ENCODE peak calls at places on chromosomes 4 and X, in four cellular contexts. G is HCT116, Y is K562, L is H1. Z is an unnamed sample.

GRCh38 chr4:83124079-83124780 is 9.7 kb upstream of the PLAC8 start:
- DNase-seq in Y (no peak), G (no peak), L (no peak), Z (no peak)

GRCh38 chr4:94409375-94409679 is 42.4 kb upstream of the PDLIM5 start:
- DNase-seq in Y (no peak), G (no peak), L (no peak), Z (no peak)

GRCh38 chrX:53421125-53421524 is 1.3 kb downstream of the SMC1A start:
- DNase-seq in G (no peak), Y (no peak), L (no peak), Z (no peak)

GRCh38 chrX:20521245-20521644 is 254.5 kb upstream of the RPS6KA3 start:
- DNase-seq in G (no peak), Y (no peak), L (no peak), Z (no peak)

GRCh38 chr4:63296773-63297172 is 1112.5 kb downstream of the TECRL start:
- DNase-seq in G (no peak), Y (no peak), L (no peak), Z (peak; percentile 4)

GRCh38 chrX:50456712-50457484 is 13.7 kb downstream of the DGKK start:
- DNase-seq in L (no peak), G (no peak), Y (no peak), Z (no peak)

GRCh38 chrX:24767557-24767956 is 73.8 kb downstream of the POLA1 start:
- DNase-seq in Y (no peak), L (no peak), G (no peak), Z (no peak)

GRCh38 chr4:65007841-65008439 is 598.7 kb upstream of the TECRL start:
- DNase-seq in G (peak; percentile 13), L (no peak), Y (peak; percentile 27), Z (peak; percentile 47)

GRCh38 chrX:15405846-15406245 is 21.6 kb upstream of the VEGFD start:
- DNase-seq in Y (no peak), L (no peak), G (no peak), Z (no peak)

GRCh38 chrX:104806346-104806745 is 240.3 kb downstream of the IL1RAPL2 start:
- DNase-seq in L (no peak), Y (no peak), G (no peak), Z (no peak)

GRCh38 chr4:41976775-41977516 is 4.6 kb upstream of the DCAF4L1 start:
- DNase-seq in Y (no peak), L (no peak), G (no peak), Z (no peak)

GRCh38 chr4:2441393-2442174 is 22.8 kb downstream of the CFAP99 start:
- DNase-seq in L (peak; percentile 86), Y (peak; percentile 96), G (peak; percentile 85), Z (peak; percentile 80)

GRCh38 chr4:137659431-137659830 is 127.1 kb upstream of the PCDH18 start:
- DNase-seq in Y (no peak), G (no peak), L (no peak), Z (no peak)

GRCh38 chrX:112513154-112513553 is 166.6 kb downstream of the LHFPL1 start:
- DNase-seq in L (no peak), Y (no peak), G (no peak), Z (no peak)

GRCh38 chr4:169612869-169613859 is 781 bp upstream of the NEK1 start:
- DNase-seq in Y (peak; percentile 33), L (peak; percentile 41), G (peak; percentile 68), Z (peak; percentile 70)

GRCh38 chr4:168496834-168497233 is at the start of gene PALLD:
- DNase-seq in L (no peak), G (no peak), Y (no peak), Z (no peak)

GRCh38 chrX:38699116-38699515 is 102.1 kb upstream of the MID1IP1 start:
- DNase-seq in G (no peak), Y (no peak), L (no peak), Z (no peak)

DNA sequence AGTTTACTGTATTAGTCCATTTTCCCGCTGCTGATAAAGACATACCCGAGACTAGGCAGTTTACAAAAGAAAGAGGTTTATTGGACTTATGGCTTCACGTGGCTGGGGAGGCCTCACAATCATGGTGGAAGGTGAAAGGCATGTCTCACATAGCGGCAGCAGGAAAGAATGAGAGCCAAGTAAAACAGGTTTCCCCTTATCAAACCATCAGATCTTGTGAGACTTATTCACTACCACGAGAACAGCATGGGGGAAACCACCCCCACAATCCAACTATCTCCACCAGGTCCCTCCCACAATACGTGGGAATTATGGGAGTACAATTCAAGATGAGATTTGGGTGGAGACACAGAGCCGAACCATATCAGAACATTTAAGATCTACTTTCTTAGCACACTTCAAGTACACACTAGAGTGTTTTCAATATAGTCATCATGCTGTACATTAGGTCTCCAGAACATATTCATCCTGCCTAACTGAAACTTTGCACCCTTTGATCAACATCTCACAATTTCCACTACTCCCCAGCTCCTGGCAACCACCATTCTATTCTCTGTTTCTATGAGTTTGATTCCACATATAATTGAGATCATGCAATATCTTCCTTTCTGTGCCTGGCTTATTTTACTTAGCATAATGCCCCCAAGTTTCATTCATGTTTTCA is 341.0 kb downstream of the ARHGAP24 start:
- DNase-seq in Y (no peak), L (no peak), G (no peak), Z (no peak)
- H3K4me3 ChIP-seq in Y (no peak overlapping the region), L (no peak overlapping the region), G (no peak overlapping the region), Z (no peak overlapping the region)

DNA sequence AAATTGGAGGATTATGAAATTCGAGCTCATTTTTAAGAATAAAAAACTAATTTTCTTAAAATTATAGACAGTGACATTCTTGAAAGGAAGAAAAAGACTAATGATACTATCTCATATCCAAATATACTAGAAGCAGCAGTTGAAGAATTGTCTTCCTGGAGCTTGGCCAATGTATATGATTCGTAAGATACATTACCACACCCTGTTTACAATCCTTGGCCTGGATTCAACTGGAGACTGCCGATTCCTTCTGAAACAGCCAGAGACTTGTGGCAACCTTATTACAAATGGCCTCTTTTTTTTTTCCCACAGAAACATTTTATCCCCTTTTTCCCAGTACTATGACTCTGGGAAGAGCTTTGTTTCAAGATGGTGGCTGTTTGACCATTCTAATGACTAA is 571.2 kb upstream of the FAT1 start:
- DNase-seq in Y (no peak), G (no peak), L (no peak), Z (no peak)
- TF ChIP-seq FOSL1 in Y (no peak), G (no peak), L (no peak), Z (no peak)

DNA sequence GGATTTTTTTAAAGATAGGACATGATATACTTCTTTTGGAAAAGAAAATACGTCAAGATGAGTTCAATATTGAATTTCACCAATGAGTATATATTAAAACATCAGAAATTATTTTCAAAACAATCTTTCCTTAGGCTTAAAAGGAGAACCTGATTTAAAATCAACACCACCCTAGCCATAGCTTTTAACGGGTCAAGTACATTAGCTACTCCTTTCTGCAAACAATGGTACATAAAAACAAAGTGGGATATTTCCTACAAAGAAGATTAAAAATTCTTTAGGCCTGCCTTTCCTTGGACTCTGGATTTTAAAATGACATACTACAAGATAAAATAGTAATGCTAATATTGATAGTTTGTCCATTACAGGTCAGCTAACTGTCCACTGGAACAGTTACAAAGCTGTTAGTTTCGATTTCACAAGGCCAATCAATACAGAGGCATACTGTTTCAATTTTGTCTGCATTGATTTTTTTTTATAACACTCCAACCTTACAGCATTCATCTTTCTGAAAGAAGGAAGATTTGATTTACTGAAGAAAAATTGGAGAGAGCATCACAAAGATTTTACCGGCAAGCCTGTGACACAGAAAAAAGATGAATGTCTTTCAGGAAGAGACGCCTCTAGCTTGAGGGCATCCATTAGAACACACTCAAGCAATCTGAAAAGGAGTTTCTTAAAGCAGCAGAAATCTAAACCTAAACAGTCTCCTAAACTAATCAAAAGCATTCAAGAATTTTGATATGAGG is 97.2 kb downstream of the MAB21L2 start:
- DNase-seq in Y (no peak), G (no peak), L (no peak), Z (peak; percentile 24)
- H3K4me3 ChIP-seq in Y (no peak overlapping the region), G (no peak overlapping the region), L (no peak overlapping the region), Z (no peak overlapping the region)

DNA sequence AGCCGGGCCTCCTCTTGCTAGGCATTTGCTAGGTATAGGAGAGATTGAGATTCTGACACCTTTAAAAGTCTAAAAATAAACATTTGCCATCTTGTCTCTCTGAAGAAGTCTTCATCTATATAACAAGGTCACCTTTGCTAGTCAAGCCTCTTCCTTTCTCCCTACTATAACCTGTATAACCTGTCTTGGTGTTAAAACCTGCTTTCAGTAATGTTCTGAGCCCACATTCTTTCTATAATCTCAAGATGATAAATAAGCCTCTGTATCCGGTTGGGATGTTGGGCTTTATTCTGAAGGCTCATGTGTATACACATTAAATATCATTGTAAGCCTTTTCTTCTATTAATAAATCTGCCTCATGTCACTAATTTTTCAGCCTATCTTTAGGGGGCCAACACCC is 10.2 kb downstream of the ASIC5 start:
- DNase-seq in L (no peak), Y (no peak), G (no peak), Z (no peak)
- TF ChIP-seq FOSL1 in L (no peak), Y (no peak), G (no peak), Z (no peak)

DNA sequence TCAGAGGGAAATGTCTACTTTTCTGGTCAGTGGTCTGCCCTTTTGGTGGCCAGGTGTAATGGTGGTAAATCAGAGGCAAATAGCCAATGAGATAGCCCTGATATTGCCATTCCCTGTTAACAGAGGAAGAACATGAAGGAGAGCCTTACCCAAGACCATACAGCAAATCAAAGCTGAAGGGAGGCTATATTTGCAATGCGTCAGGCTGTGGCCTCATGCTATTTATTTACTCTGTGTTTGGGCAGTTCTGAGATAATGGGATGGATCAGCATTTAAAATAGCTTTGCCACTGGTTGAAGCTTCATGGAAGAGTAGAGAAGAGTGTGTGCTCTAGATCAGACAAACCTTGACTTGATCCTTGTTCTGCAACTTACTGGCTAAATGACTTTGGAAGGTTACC is 73.3 kb upstream of the MAML3 start:
- DNase-seq in L (no peak), G (no peak), Y (no peak), Z (no peak)
- H3K4me3 ChIP-seq in L (no peak overlapping the region), G (no peak overlapping the region), Y (no peak overlapping the region), Z (no peak overlapping the region)

GRCh38 chrX:119899125-119899524 is 3.4 kb downstream of the AKAP14 start:
- DNase-seq in Y (no peak), G (no peak), L (no peak), Z (no peak)
- TF ChIP-seq FOSL1 in Y (no peak), G (no peak), L (no peak), Z (no peak)

GRCh38 chr4:84263415-84263814 is 235.7 kb downstream of the NKX6-1 start:
- DNase-seq in G (no peak), L (no peak), Y (no peak), Z (no peak)
- H3K4me3 ChIP-seq in G (no peak overlapping the region), L (no peak overlapping the region), Y (no peak overlapping the region), Z (no peak overlapping the region)